ENCODE peak calls at places on chromosome 3, in ten cellular contexts. J is stomach, H is tibial nerve, T is A549, O is suprapubic skin, F is transverse colon, B is upper lobe of left lung, Y is H1, L is K562, N is HepG2. R is an unnamed sample.
A peak's percentile ranks its signal among the peaks of the same experiment; 100 is the strongest.

GRCh38 chr3:63973406-63973805 is 49.9 kb downstream of the PSMD6 start:
- DNase-seq in J (no peak), H (no peak), T (no peak), O (no peak), F (no peak), B (peak; percentile 56), Y (no peak), L (no peak), N (no peak), R (no peak)

GRCh38 chr3:147395975-147396708 is 10.2 kb downstream of the ZIC4 start:
- DNase-seq in J (no peak), H (no peak), T (no peak), O (no peak), F (no peak), B (peak; percentile 71), Y (peak; percentile 78), L (no peak), N (no peak), R (no peak)

GRCh38 chr3:127822836-127823589 is 698 bp upstream of the MGLL start:
- DNase-seq in J (peak; percentile 54), H (peak; percentile 25), T (no peak), O (peak; percentile 78), F (peak; percentile 82), B (peak; percentile 93), Y (no peak), L (no peak), N (no peak), R (peak; percentile 28)

GRCh38 chr3:150528359-150528797 is 17.9 kb downstream of the SERP1 start:
- DNase-seq in J (no peak), H (no peak), T (no peak), O (no peak), F (no peak), B (no peak), Y (no peak), L (peak; percentile 22), N (no peak), R (no peak)

GRCh38 chr3:53823026-53823955 is 22.9 kb downstream of the CHDH start:
- DNase-seq in J (peak; percentile 14), H (no peak), T (no peak), O (peak; percentile 51), F (no peak), B (peak; percentile 80), Y (peak; percentile 72), L (no peak), N (no peak), R (no peak)

GRCh38 chr3:164459526-164460151 is 618.7 kb downstream of the SI start:
- DNase-seq in J (no peak), H (no peak), T (no peak), O (no peak), F (no peak), B (no peak), Y (no peak), L (peak; percentile 22), N (no peak), R (no peak)

GRCh38 chr3:5186089-5186853 is 1.2 kb upstream of the EDEM1 start:
- DNase-seq in J (no peak), H (no peak), T (no peak), O (no peak), F (no peak), B (no peak), Y (no peak), L (peak; percentile 36), N (no peak), R (no peak)

GRCh38 chr3:106251160-106251892 is 382.5 kb upstream of the CBLB start:
- DNase-seq in J (no peak), H (no peak), T (no peak), O (no peak), F (no peak), B (no peak), Y (no peak), L (no peak), N (no peak), R (no peak)

GRCh38 chr3:39249453-39250115 is 30.3 kb downstream of the CX3CR1 start:
- DNase-seq in J (no peak), H (no peak), T (no peak), O (no peak), F (no peak), B (no peak), Y (no peak), L (no peak), N (no peak), R (no peak)

GRCh38 chr3:39251576-39251975 is 28.3 kb downstream of the CX3CR1 start:
- DNase-seq in J (no peak), H (no peak), T (no peak), O (no peak), F (no peak), B (no peak), Y (no peak), L (no peak), N (no peak), R (no peak)

GRCh38 chr3:39254806-39255449 is 24.9 kb downstream of the CX3CR1 start:
- DNase-seq in J (no peak), H (no peak), T (no peak), O (no peak), F (no peak), B (no peak), Y (no peak), L (no peak), N (no peak), R (no peak)

GRCh38 chr3:39255503-39256325 is 24.1 kb downstream of the CX3CR1 start:
- DNase-seq in J (no peak), H (no peak), T (no peak), O (no peak), F (peak; percentile 49), B (no peak), Y (no peak), L (no peak), N (no peak), R (no peak)

DNA sequence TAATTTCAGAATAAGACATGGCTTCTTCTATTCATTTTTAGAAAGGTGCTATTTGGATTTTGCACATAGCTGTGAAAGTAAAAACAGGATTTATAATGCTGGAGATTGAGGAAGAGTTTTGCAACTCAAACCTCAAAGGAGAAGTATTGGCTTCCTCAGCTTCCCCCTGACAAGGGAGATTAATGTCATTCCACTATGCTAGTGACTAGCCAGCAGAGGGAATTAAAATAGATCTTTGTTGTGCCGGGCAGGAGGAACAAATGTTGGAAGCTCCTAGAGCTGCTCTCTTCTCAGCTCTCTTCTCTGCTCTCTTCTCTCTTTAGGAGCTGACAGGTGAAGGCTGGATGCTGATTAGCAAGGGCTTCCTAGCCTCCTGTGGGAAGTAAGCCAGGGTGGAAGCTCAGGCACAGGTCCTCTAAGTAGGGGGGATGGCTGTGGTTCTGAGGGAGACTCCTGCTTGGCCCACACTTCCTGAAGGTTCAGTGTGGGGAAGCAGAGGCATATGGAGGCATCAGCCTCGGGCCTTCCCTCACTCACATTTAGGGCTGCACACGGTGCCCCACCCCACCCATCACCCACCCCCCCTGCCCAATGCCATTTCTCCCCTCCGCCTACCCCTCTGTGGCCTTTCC is 29.6 kb downstream of the CX3CR1 start:
- DNase-seq in J (no peak), H (no peak), T (no peak), O (no peak), F (no peak), B (no peak), Y (no peak), L (no peak), N (no peak), R (no peak)
- TF ChIP-seq EP300 in J (no peak), H (peak; percentile 70), T (no peak), O (no peak), F (no peak), B (no peak), Y (no peak), L (no peak), N (no peak), R (no peak)

GRCh38 chr3:49512791-49513355 is 41.4 kb upstream of the BSN start:
- DNase-seq in J (no peak), H (no peak), T (no peak), O (no peak), F (no peak), B (no peak), Y (no peak), L (no peak), N (no peak), R (no peak)
- H3K4me1 ChIP-seq in J (peaks cover 13% of the 10 kb centered on the region), H (peaks cover 49% of the 10 kb centered on the region), T (no peaks in the 10 kb centered on the region), O (no peaks in the 10 kb centered on the region), F (no peaks in the 10 kb centered on the region), B (no peaks in the 10 kb centered on the region), Y (no peaks in the 10 kb centered on the region), L (no peaks in the 10 kb centered on the region), N (peaks cover 14% of the 10 kb centered on the region), R (no peaks in the 10 kb centered on the region)

GRCh38 chr3:9622438-9622837 is 26.9 kb upstream of the MTMR14 start:
- DNase-seq in J (no peak), H (no peak), T (no peak), O (no peak), F (no peak), B (no peak), Y (no peak), L (no peak), N (no peak), R (no peak)

GRCh38 chr3:9615003-9615628 is 34.2 kb upstream of the MTMR14 start:
- DNase-seq in J (peak; percentile 29), H (no peak), T (no peak), O (no peak), F (no peak), B (no peak), Y (no peak), L (no peak), N (no peak), R (no peak)

GRCh38 chr3:9617736-9618135 is 31.6 kb upstream of the MTMR14 start:
- DNase-seq in J (no peak), H (no peak), T (no peak), O (no peak), F (no peak), B (no peak), Y (no peak), L (no peak), N (no peak), R (no peak)

GRCh38 chr3:9623148-9623547 is 26.2 kb upstream of the MTMR14 start:
- DNase-seq in J (no peak), H (no peak), T (no peak), O (no peak), F (no peak), B (no peak), Y (no peak), L (no peak), N (no peak), R (no peak)

GRCh38 chr3:9619180-9619579 is 30.1 kb upstream of the MTMR14 start:
- DNase-seq in J (no peak), H (no peak), T (no peak), O (no peak), F (no peak), B (no peak), Y (no peak), L (no peak), N (no peak), R (no peak)
- TF ChIP-seq POLR2A in J (no peak), H (no peak), T (no peak), O (no peak), F (no peak), B (no peak), Y (no peak), L (no peak), N (no peak), R (no peak)

GRCh38 chr3:55477306-55478010 is 9.6 kb downstream of the WNT5A start:
- DNase-seq in J (no peak), H (no peak), T (no peak), O (no peak), F (no peak), B (no peak), Y (peak; percentile 14), L (no peak), N (no peak), R (no peak)

GRCh38 chr3:55474213-55474632 is 12.9 kb downstream of the WNT5A start:
- DNase-seq in J (no peak), H (no peak), T (no peak), O (no peak), F (no peak), B (peak; percentile 79), Y (peak; percentile 59), L (no peak), N (no peak), R (no peak)

GRCh38 chr3:55481067-55481917 is 5.8 kb downstream of the WNT5A start:
- DNase-seq in J (no peak), H (no peak), T (no peak), O (peak; percentile 61), F (no peak), B (peak; percentile 85), Y (peak; percentile 62), L (no peak), N (no peak), R (peak; percentile 62)

GRCh38 chr3:55473788-55474187 is 13.3 kb downstream of the WNT5A start:
- DNase-seq in J (no peak), H (no peak), T (no peak), O (no peak), F (no peak), B (no peak), Y (peak; percentile 44), L (no peak), N (no peak), R (no peak)

GRCh38 chr3:55476515-55476914 is 10.6 kb downstream of the WNT5A start:
- DNase-seq in J (no peak), H (no peak), T (no peak), O (no peak), F (no peak), B (no peak), Y (no peak), L (no peak), N (no peak), R (no peak)
- TF ChIP-seq EP300 in J (no peak), H (no peak), T (no peak), O (no peak), F (no peak), B (no peak), Y (no peak), L (no peak), N (no peak), R (no peak)

R was measured in ovary.